ENCODE peak calls at places on chromosomes 16 and 17, in eight cellular contexts. R, F, W, V, Y, U, I and E are unnamed samples. For H3K4me1, the result is how much of the 10 kb centered on the place peaks cover.

GRCh38 chr17:73189417-73190099 is 3.3 kb upstream of the COG1 start:
- DNase-seq in R (no peak), F (no peak), W (no peak), V (no peak), Y (no peak), U (no peak), I (no peak), E (no peak)

GRCh38 chr17:43832976-43833829 is at the start of gene MPP3:
- DNase-seq in R (peak), F (peak), W (peak), V (peak), Y (peak), U (peak), I (peak), E (peak)

GRCh38 chr17:49935526-49936210 is 33.3 kb upstream of the DLX4 start:
- DNase-seq in R (no peak), F (no peak), W (no peak), V (no peak), Y (no peak), U (no peak), I (no peak), E (no peak)

GRCh38 chr16:12775689-12776236 is 27.9 kb downstream of the CPPED1 start:
- DNase-seq in R (no peak), F (no peak), W (no peak), V (no peak), Y (no peak), U (no peak), I (no peak), E (no peak)

GRCh38 chr16:21646721-21647561 is 5.5 kb downstream of the IGSF6 start:
- DNase-seq in R (no peak), F (no peak), W (no peak), V (no peak), Y (no peak), U (no peak), I (no peak), E (no peak)

GRCh38 chr17:49951362-49952080 is 17.5 kb upstream of the DLX4 start:
- DNase-seq in R (no peak), F (no peak), W (no peak), V (peak), Y (no peak), U (no peak), I (no peak), E (no peak)

GRCh38 chr17:51947160-51947559 is 211.4 kb downstream of the CA10 start:
- DNase-seq in R (no peak), F (no peak), W (no peak), V (no peak), Y (no peak), U (no peak), I (no peak), E (no peak)

GRCh38 chr17:3683054-3683511 is 12.9 kb downstream of the P2RX5 start:
- DNase-seq in R (no peak), F (no peak), W (no peak), V (no peak), Y (no peak), U (no peak), I (no peak), E (no peak)

GRCh38 chr17:64969046-64969501 is 49.8 kb upstream of the LRRC37A3 start:
- DNase-seq in R (no peak), F (no peak), W (no peak), V (no peak), Y (no peak), U (no peak), I (no peak), E (no peak)

GRCh38 chr16:48383877-48384304 is 1.3 kb downstream of the SIAH1 start:
- DNase-seq in R (no peak), F (no peak), W (no peak), V (no peak), Y (no peak), U (no peak), I (no peak), E (no peak)

GRCh38 chr16:86513471-86514277 is 3.3 kb downstream of the FOXF1 start:
- DNase-seq in R (no peak), F (no peak), W (no peak), V (no peak), Y (no peak), U (no peak), I (peak), E (no peak)

GRCh38 chr16:86118467-86119307 is 219.7 kb downstream of the IRF8 start:
- DNase-seq in R (no peak), F (no peak), W (no peak), V (no peak), Y (no peak), U (peak), I (no peak), E (no peak)

GRCh38 chr17:82030470-82031302 is 792 bp upstream of the RAC3 start:
- DNase-seq in R (peak), F (peak), W (peak), V (peak), Y (peak), U (peak), I (peak), E (peak)

GRCh38 chr17:73566905-73567782 is 77.1 kb downstream of the SDK2 start:
- DNase-seq in R (no peak), F (no peak), W (no peak), V (no peak), Y (no peak), U (no peak), I (no peak), E (no peak)

GRCh38 chr16:80107900-80108299 is 432.9 kb upstream of the DYNLRB2 start:
- DNase-seq in R (no peak), F (no peak), W (no peak), V (no peak), Y (no peak), U (no peak), I (no peak), E (no peak)

GRCh38 chr17:18356624-18357023 is 6.7 kb downstream of the SHMT1 start:
- DNase-seq in R (peak), F (no peak), W (peak), V (no peak), Y (peak), U (no peak), I (no peak), E (peak)

GRCh38 chr16:68640972-68641371 is 4.1 kb upstream of the CDH3 start:
- DNase-seq in R (no peak), F (no peak), W (no peak), V (no peak), Y (no peak), U (no peak), I (no peak), E (no peak)

GRCh38 chr17:46768540-46768870 is 50.0 kb downstream of the WNT3 start:
- DNase-seq in R (no peak), F (no peak), W (no peak), V (no peak), Y (no peak), U (peak), I (peak), E (no peak)

GRCh38 chr17:43812396-43813265 is 20.3 kb downstream of the MPP3 start:
- DNase-seq in R (no peak), F (no peak), W (no peak), V (no peak), Y (no peak), U (no peak), I (no peak), E (no peak)

GRCh38 chr17:32494621-32495346 is 8.0 kb downstream of the CDK5R1 start:
- DNase-seq in R (no peak), F (no peak), W (peak), V (peak), Y (no peak), U (peak), I (peak), E (no peak)

GRCh38 chr16:57709663-57710062 is 15.1 kb downstream of the DRC7 start:
- DNase-seq in R (no peak), F (no peak), W (no peak), V (no peak), Y (no peak), U (no peak), I (no peak), E (no peak)

GRCh38 chr17:28734712-28735241 is 6.2 kb downstream of the NEK8 start:
- DNase-seq in R (no peak), F (no peak), W (no peak), V (no peak), Y (no peak), U (no peak), I (no peak), E (no peak)

GRCh38 chr16:82241469-82242052 is 71.5 kb upstream of the MPHOSPH6 start:
- DNase-seq in R (no peak), F (no peak), W (no peak), V (no peak), Y (no peak), U (no peak), I (no peak), E (no peak)

GRCh38 chr17:38877130-38877851 is 7.4 kb downstream of the LASP1 start:
- DNase-seq in R (no peak), F (no peak), W (no peak), V (no peak), Y (no peak), U (no peak), I (no peak), E (no peak)

GRCh38 chr16:86863609-86864008 is 285.3 kb downstream of the FOXL1 start:
- DNase-seq in R (no peak), F (no peak), W (no peak), V (no peak), Y (no peak), U (no peak), I (no peak), E (no peak)

DNA sequence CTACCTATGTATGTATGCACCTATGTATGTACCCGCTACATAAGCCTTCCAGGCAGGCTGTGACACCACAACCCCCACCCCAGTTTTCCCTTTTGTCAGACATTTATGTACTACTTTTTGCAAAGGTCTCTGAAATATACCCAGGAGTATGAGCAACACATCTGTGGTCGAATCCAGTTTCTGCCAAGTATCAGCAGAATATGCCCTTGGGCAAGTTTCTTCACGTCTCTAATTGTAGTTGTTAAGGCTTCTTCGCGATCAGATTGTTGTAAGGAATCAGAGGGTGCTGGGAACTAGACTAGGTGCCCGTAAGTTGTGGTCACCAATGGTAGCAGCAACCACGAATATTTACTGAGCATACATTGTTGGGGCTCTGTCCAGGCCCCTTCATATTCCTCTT is 16.4 kb downstream of the NUDT7 start:
- DNase-seq in R (no peak), F (no peak), W (no peak), V (no peak), Y (no peak), U (no peak), I (no peak), E (no peak)
- H3K27ac ChIP-seq in R (no peak), F (no peak), W (no peak), V (no peak), Y (no peak), U (no peak), I (no peak), E (no peak)

GRCh38 chr17:48429156-48429555 is 858 bp downstream of the SKAP1 start:
- DNase-seq in R (no peak), F (no peak), W (no peak), V (no peak), Y (no peak), U (no peak), I (no peak), E (no peak)

GRCh38 chr17:48438662-48439061 is 8.6 kb upstream of the SKAP1 start:
- DNase-seq in R (no peak), F (no peak), W (no peak), V (no peak), Y (no peak), U (no peak), I (no peak), E (no peak)

GRCh38 chr17:48429638-48430586 is at the start of gene SKAP1:
- DNase-seq in R (no peak), F (peak), W (no peak), V (no peak), Y (no peak), U (no peak), I (peak), E (no peak)

GRCh38 chr17:48427598-48427997 is 2.4 kb downstream of the SKAP1 start:
- DNase-seq in R (no peak), F (no peak), W (no peak), V (no peak), Y (no peak), U (no peak), I (no peak), E (no peak)

DNA sequence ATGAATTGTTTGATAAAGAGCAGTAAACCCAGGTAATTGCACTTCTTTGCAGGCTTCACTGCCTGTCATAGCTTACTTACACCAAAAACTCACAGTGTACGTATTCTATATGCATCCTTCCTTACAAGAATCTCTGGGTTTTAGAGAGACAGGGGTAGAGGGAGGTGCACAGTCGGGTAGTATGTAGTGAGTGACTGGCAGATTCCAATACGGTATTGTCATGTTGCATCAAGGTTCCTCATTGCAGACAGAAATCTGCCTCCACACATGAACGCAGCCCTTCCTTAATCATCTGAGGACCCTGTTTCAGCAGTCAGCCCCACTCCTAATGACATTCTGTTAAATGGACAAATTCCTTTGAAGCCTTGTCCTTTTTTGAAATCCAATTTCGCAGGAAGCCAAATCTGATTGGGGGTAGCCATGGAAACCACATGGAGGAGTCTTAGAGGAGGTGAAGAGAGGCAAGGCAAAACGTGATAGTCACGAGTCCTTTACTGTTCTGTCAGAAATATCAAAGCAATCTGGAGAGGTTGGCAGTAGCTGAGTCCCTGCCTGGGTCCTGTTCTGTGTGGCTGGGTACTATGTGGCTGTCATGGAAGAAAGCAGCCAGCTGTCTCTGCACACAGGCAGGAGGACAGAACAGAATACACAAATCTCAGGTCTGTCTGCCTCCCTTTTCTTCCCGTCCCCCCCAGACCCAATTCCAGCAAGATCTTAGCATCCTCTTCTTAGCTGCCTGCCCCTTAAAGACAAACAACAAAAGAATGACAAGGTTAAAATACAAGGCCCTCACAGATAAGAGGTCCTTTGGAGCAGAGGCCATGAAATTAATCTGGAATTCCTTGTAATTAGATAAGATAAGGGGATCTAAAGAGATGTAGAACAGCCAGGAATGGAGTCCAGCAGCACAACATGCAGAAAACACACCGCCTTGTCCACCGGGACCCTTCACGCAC is 3.1 kb upstream of the SKAP1 start:
- DNase-seq in R (no peak), F (no peak), W (no peak), V (no peak), Y (no peak), U (no peak), I (no peak), E (no peak)
- H3K4me1 ChIP-seq in R (under half), F (under half), W (under half), V (under half), Y (under half), U (under half), I (under half), E (under half)

GRCh38 chr17:10881959-10882358 is 44.1 kb upstream of the PIRT start:
- DNase-seq in R (no peak), F (no peak), W (no peak), V (no peak), Y (no peak), U (no peak), I (no peak), E (no peak)

GRCh38 chr17:10875411-10875810 is 37.5 kb upstream of the PIRT start:
- DNase-seq in R (no peak), F (no peak), W (no peak), V (peak), Y (no peak), U (no peak), I (no peak), E (no peak)

GRCh38 chr17:10875984-10876555 is 38.2 kb upstream of the PIRT start:
- DNase-seq in R (peak), F (no peak), W (no peak), V (peak), Y (peak), U (no peak), I (peak), E (no peak)

GRCh38 chr17:10879110-10879509 is 41.2 kb upstream of the PIRT start:
- DNase-seq in R (no peak), F (no peak), W (no peak), V (no peak), Y (peak), U (no peak), I (no peak), E (peak)
- TF ChIP-seq CTCF in R (peak), F (no peak), W (no peak), V (no peak), Y (no peak), U (no peak), I (no peak), E (peak)

DNA sequence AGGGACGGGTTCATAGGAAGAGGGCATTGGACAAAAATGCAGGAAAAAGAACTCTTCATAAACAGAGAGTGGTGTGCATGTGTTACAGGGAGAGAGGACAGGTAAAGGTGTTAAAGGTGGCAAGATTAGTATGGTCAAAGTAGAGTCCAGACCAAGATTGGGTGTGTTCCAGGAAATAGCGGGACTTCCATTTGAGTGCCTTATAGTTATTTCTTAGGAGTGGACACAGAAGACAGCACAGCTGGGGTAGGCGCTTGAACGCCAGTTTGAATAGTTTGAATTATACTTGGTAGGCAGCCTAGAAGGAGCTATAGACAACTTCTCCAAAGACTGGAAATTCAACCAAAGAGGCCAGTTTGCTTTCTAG is 63.4 kb downstream of the MAP2K6 start:
- DNase-seq in R (no peak), F (no peak), W (no peak), V (no peak), Y (no peak), U (no peak), I (no peak), E (no peak)
- H3K27ac ChIP-seq in R (no peak), F (no peak), W (no peak), V (no peak), Y (no peak), U (no peak), I (peak), E (no peak)

DNA sequence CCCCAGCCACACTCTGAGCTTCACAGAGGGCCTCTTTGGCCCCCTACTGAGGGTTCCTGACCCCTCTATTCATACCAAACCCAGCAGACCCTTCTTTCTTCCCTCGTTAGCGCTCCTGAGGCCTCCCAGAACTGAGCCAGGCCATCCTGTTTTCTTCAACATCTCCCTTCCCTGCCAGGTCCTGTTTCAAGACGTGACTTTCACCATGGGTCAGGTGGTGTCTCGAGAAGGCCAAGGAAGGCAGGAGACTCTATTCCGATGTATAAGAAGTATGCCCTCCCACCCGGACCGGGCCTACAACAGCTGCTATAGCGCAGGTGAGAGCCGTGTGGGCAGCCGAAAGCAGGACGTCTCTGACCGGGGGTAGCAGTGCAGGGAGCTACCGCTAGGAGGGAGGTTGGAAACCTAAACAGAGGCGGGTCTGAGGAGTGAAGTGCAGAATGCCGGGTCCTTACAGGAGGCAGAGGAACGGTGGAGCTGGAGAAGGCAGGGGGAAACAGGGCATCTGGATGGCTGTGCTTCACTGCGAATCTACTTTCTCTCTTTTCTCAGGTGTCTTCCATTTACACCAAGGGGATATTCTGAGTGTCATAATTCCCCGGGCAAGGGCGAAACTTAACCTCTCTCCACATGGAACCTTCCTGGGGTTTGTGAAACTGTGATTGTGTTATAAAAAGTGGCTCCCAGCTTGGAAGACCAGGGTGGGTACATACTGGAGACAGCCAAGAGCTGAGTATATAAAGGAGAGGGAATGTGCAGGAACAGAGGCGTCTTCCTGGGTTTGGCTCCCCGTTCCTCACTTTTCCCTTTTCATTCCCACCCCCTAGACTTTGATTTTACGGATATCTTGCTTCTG is 1.3 kb upstream of the SENP3 start:
- DNase-seq in R (peak), F (peak), W (peak), V (peak), Y (peak), U (peak), I (no peak), E (peak)
- H3K4me1 ChIP-seq in R (half or more), F (under half), W (under half), V (under half), Y (under half), U (half or more), I (under half), E (half or more)